ENCODE peak calls at places on chromosome 16, in eight cellular contexts. O, M, E, P, I, J, K and L are unnamed samples.
A peak's percentile ranks its signal among the peaks of the same experiment; 100 is the strongest.

GRCh38 chr16:2912330-2913199 is 834 bp downstream of the FLYWCH1 start:
- DNase-seq in O (peak; percentile 27), M (peak; percentile 47), E (no peak), P (peak; percentile 28), I (peak; percentile 75), J (no peak), K (peak; percentile 45), L (no peak)

GRCh38 chr16:89409161-89409711 is 81.1 kb downstream of the ANKRD11 start:
- DNase-seq in O (no peak), M (no peak), E (no peak), P (no peak), I (peak; percentile 55), J (peak; percentile 87), K (no peak), L (no peak)

GRCh38 chr16:85579199-85579598 is 33.9 kb upstream of the GSE1 start:
- DNase-seq in O (no peak), M (no peak), E (peak; percentile 48), P (no peak), I (no peak), J (no peak), K (peak; percentile 99), L (no peak)

GRCh38 chr16:4316732-4317461 is 1.0 kb downstream of the GLIS2 start:
- DNase-seq in O (peak; percentile 63), M (peak; percentile 58), E (no peak), P (no peak), I (no peak), J (no peak), K (no peak), L (peak; percentile 95)

GRCh38 chr16:82061861-82062525 is 26.9 kb downstream of the HSD17B2 start:
- DNase-seq in O (no peak), M (no peak), E (no peak), P (peak; percentile 47), I (peak; percentile 47), J (no peak), K (no peak), L (no peak)

GRCh38 chr16:85042606-85043005 is 15.0 kb downstream of the KIAA0513 start:
- DNase-seq in O (no peak), M (no peak), E (no peak), P (no peak), I (no peak), J (no peak), K (no peak), L (no peak)

GRCh38 chr16:56510544-56510943 is 9.3 kb downstream of the BBS2 start:
- DNase-seq in O (no peak), M (no peak), E (no peak), P (no peak), I (no peak), J (no peak), K (no peak), L (no peak)

GRCh38 chr16:17078950-17079631 is 391.7 kb downstream of the XYLT1 start:
- DNase-seq in O (no peak), M (no peak), E (no peak), P (no peak), I (no peak), J (no peak), K (no peak), L (no peak)

GRCh38 chr16:50830698-50831097 is 88.8 kb downstream of the CYLD start:
- DNase-seq in O (no peak), M (no peak), E (no peak), P (no peak), I (no peak), J (no peak), K (no peak), L (no peak)

GRCh38 chr16:70544548-70544947 is 20.9 kb downstream of the SF3B3 start:
- DNase-seq in O (no peak), M (no peak), E (no peak), P (no peak), I (no peak), J (no peak), K (no peak), L (no peak)

GRCh38 chr16:55568151-55568693 is 1.7 kb downstream of the CAPNS2 start:
- DNase-seq in O (no peak), M (no peak), E (no peak), P (no peak), I (no peak), J (no peak), K (no peak), L (no peak)

GRCh38 chr16:50602531-50603205 is 54.5 kb downstream of the NKD1 start:
- DNase-seq in O (no peak), M (no peak), E (no peak), P (no peak), I (no peak), J (peak; percentile 57), K (no peak), L (no peak)

GRCh38 chr16:4664538-4665418 is 28.6 kb upstream of the NUDT16L1 start:
- DNase-seq in O (no peak), M (peak; percentile 84), E (no peak), P (no peak), I (no peak), J (peak; percentile 54), K (no peak), L (no peak)

GRCh38 chr16:80296034-80296433 is 244.8 kb upstream of the DYNLRB2 start:
- DNase-seq in O (no peak), M (no peak), E (no peak), P (no peak), I (no peak), J (no peak), K (no peak), L (no peak)

GRCh38 chr16:85093705-85094104 is 18.6 kb downstream of the CIBAR2 start:
- DNase-seq in O (no peak), M (no peak), E (no peak), P (no peak), I (no peak), J (no peak), K (no peak), L (no peak)

GRCh38 chr16:53673189-53673588 is 30.5 kb downstream of the RPGRIP1L start:
- DNase-seq in O (no peak), M (no peak), E (no peak), P (no peak), I (no peak), J (no peak), K (no peak), L (no peak)

GRCh38 chr16:14199624-14200023 is 128.5 kb downstream of the MRTFB start:
- DNase-seq in O (no peak), M (no peak), E (no peak), P (no peak), I (peak; percentile 53), J (no peak), K (no peak), L (no peak)

GRCh38 chr16:5214466-5214865 is 116.9 kb upstream of the EEF2KMT start:
- DNase-seq in O (no peak), M (no peak), E (no peak), P (no peak), I (no peak), J (no peak), K (no peak), L (peak; percentile 44)

GRCh38 chr16:47694543-47694942 is 233.4 kb downstream of the PHKB start:
- DNase-seq in O (no peak), M (no peak), E (no peak), P (no peak), I (no peak), J (no peak), K (no peak), L (no peak)

GRCh38 chr16:86494565-86495356 is 15.6 kb upstream of the FOXF1 start:
- DNase-seq in O (no peak), M (no peak), E (no peak), P (no peak), I (no peak), J (no peak), K (no peak), L (peak; percentile 72)

GRCh38 chr16:83906690-83907089 is 7.8 kb downstream of the MLYCD start:
- DNase-seq in O (no peak), M (no peak), E (no peak), P (no peak), I (peak; percentile 38), J (no peak), K (no peak), L (no peak)

GRCh38 chr16:81632392-81633146 is 146.5 kb upstream of the PLCG2 start:
- DNase-seq in O (no peak), M (no peak), E (no peak), P (peak; percentile 60), I (peak; percentile 86), J (peak; percentile 77), K (no peak), L (no peak)

GRCh38 chr16:84949776-84950436 is 61.4 kb downstream of the ZDHHC7 start:
- DNase-seq in O (no peak), M (no peak), E (no peak), P (no peak), I (no peak), J (no peak), K (no peak), L (no peak)

GRCh38 chr16:82772215-82772614 is 145.4 kb downstream of the CDH13 start:
- DNase-seq in O (no peak), M (no peak), E (no peak), P (no peak), I (no peak), J (no peak), K (no peak), L (no peak)

GRCh38 chr16:9257843-9258242 is 166.4 kb downstream of the HAPSTR1 start:
- DNase-seq in O (no peak), M (no peak), E (no peak), P (no peak), I (no peak), J (no peak), K (no peak), L (no peak)

GRCh38 chr16:74999208-74999682 is 421 bp downstream of the ZNRF1 start:
- DNase-seq in O (peak; percentile 28), M (peak; percentile 42), E (peak; percentile 23), P (no peak), I (peak; percentile 24), J (no peak), K (no peak), L (no peak)

GRCh38 chr16:3149630-3150345 is 15.0 kb downstream of the ZNF213 start:
- DNase-seq in O (peak; percentile 61), M (peak; percentile 66), E (peak; percentile 64), P (peak; percentile 78), I (peak; percentile 78), J (no peak), K (peak; percentile 39), L (no peak)